ENCODE peak calls at places on chromosomes 16 and 17, in four cellular contexts. K is body of pancreas, N is H1, L is thyroid gland. G is an unnamed sample.
A peak's percentile ranks its signal among the peaks of the same experiment; 100 is the strongest.

GRCh38 chr17:77371117-77371887 is 230.5 kb downstream of the SEC14L1 start:
- DNase-seq in K (no peak), N (no peak), L (no peak), G (no peak)

GRCh38 chr16:7644171-7644570 is 311.5 kb downstream of the RBFOX1 start:
- DNase-seq in K (no peak), N (no peak), L (no peak), G (no peak)

GRCh38 chr16:17777461-17777863 is 306.7 kb upstream of the XYLT1 start:
- DNase-seq in K (no peak), N (no peak), L (no peak), G (no peak)

GRCh38 chr16:81686391-81687182 is 92.5 kb upstream of the PLCG2 start:
- DNase-seq in K (no peak), N (no peak), L (no peak), G (no peak)

GRCh38 chr16:10827691-10828341 is 9.2 kb upstream of the TVP23A start:
- DNase-seq in K (peak; percentile 82), N (no peak), L (peak; percentile 81), G (peak; percentile 56)

GRCh38 chr16:76345093-76345735 is 68.0 kb downstream of the CNTNAP4 start:
- DNase-seq in K (no peak), N (no peak), L (peak; percentile 11), G (no peak)

GRCh38 chr16:4661661-4662060 is 31.7 kb upstream of the NUDT16L1 start:
- DNase-seq in K (no peak), N (no peak), L (peak; percentile 77), G (no peak)

GRCh38 chr17:17900615-17901520 is 64.1 kb upstream of the SREBF1 start:
- DNase-seq in K (peak; percentile 81), N (no peak), L (peak; percentile 78), G (peak; percentile 85)

GRCh38 chr16:55000595-55000994 is 69.9 kb downstream of the IRX5 start:
- DNase-seq in K (no peak), N (no peak), L (no peak), G (no peak)

GRCh38 chr17:737561-738113 is 5.2 kb downstream of the TLCD3A start:
- DNase-seq in K (no peak), N (no peak), L (no peak), G (no peak)

DNA sequence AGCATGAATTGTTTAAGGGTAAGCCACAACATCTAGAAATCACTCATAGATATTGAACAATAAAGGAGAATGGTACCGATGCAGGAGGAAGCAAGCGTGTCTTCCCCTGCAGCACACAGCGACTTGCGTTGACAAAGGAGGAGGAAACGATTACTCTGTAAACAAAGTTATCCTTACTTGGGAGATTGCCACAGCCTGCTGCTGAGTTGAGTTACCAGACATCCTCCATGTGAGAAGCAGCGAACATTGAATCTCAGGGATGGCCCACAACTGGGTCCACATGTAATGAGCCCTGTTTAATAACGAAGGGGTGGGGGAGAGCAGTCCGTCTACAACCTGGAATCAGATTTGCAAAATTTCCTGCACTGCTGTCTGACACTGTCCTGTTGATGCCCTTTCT is 27.7 kb downstream of the CLUH start:
- DNase-seq in K (peak; percentile 20), N (no peak), L (no peak), G (peak; percentile 61)
- H3K4me1 ChIP-seq in K (peaks cover 25% of the 10 kb centered on the region), N (no peaks in the 10 kb centered on the region), L (peaks cover 32% of the 10 kb centered on the region), G (peaks cover 5% of the 10 kb centered on the region)

DNA sequence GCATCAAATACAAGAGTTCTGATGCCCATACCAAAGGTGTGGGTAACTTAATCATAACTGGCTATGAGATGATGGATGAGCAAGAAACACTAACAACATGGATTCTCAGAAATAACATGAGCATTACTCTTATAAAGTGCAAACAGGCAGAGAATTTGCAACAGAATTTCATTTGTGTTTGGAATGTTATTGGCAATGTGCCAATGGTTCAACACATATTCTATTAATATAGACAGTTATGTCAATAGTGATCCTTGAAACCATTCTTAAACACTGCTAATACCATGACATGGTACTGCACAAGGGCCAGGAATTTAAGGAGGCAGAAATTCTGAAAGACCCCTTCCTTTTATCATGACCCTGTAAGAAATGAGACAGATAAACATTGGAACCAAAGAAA is 217.1 kb upstream of the WSB1 start:
- DNase-seq in K (no peak), N (no peak), L (no peak), G (no peak)
- H3K9me3 ChIP-seq in K (no peaks in the 10 kb centered on the region), N (peaks cover 87% of the 10 kb centered on the region), L (no peaks in the 10 kb centered on the region), G (no peaks in the 10 kb centered on the region)

DNA sequence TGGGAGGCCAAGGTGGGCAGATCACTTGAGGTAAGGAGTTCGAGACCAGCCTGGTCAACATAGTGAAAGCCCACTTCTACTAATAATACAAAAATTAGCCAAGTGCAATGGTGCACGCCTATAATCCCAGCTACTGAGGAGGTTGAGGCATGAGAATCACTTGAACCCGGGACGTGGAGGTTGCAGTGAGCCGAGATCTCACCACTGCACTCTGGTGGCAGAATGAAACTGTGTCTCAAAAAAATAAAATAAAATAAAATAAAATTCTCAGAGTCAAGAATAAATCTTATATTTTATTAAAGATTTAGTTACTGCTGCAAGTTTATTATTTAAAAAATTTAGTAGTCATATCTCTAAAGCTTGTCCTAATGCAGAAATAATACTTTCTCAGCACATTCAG is 29.7 kb downstream of the ARL4D start:
- DNase-seq in K (no peak), N (no peak), L (no peak), G (no peak)
- TF ChIP-seq CTCF in K (no peak), N (peak; percentile 18), L (peak; percentile 16), G (no peak)

GRCh38 chr17:78380370-78380769 is 1.9 kb downstream of the PGS1 start:
- DNase-seq in K (no peak), N (no peak), L (no peak), G (no peak)

GRCh38 chr17:78377858-78378224 is 608 bp upstream of the PGS1 start:
- DNase-seq in K (no peak), N (no peak), L (no peak), G (no peak)

GRCh38 chr17:78381601-78382168 is 3.2 kb downstream of the PGS1 start:
- DNase-seq in K (no peak), N (no peak), L (no peak), G (no peak)

GRCh38 chr17:78378225-78379133 is at the start of gene PGS1:
- DNase-seq in K (peak; percentile 75), N (no peak), L (peak; percentile 77), G (peak; percentile 65)

GRCh38 chr17:78379134-78379497 is 667 bp downstream of the PGS1 start:
- DNase-seq in K (no peak), N (no peak), L (no peak), G (no peak)
- H3K4me1 ChIP-seq in K (peaks cover 41% of the 10 kb centered on the region), N (peaks cover 34% of the 10 kb centered on the region), L (peaks cover 62% of the 10 kb centered on the region), G (peaks cover 15% of the 10 kb centered on the region)

GRCh38 chr17:79579074-79579800 is 31.6 kb downstream of the RBFOX3 start:
- DNase-seq in K (no peak), N (no peak), L (no peak), G (no peak)
- H3K9me3 ChIP-seq in K (no peaks in the 10 kb centered on the region), N (no peaks in the 10 kb centered on the region), L (no peaks in the 10 kb centered on the region), G (no peaks in the 10 kb centered on the region)

G was measured in prostate gland.